ENCODE peak calls at places on chromosomes 3 and 15, in four cellular contexts. S is retinal pigment epithelial cell, Y is HFF-Myc, Z is fibroblast of pulmonary artery. Q is an unnamed sample.

GRCh38 chr15:25830844-25831443 is 32.2 kb downstream of the ATP10A start:
- DNase-seq in Y (peak; percentile 37), Z (peak; percentile 85), S (peak; percentile 58), Q (peak; percentile 99)

GRCh38 chr15:70343961-70344360 is 246.2 kb upstream of the TLE3 start:
- DNase-seq in Z (no peak), S (no peak), Y (no peak), Q (no peak)

GRCh38 chr3:185555101-185555501 is 2.7 kb upstream of the LIPH start:
- DNase-seq in S (no peak), Z (no peak), Y (no peak), Q (no peak)

GRCh38 chr3:88985491-88985890 is 121.9 kb upstream of the EPHA3 start:
- DNase-seq in Z (no peak), Y (no peak), S (no peak), Q (peak; percentile 43)

GRCh38 chr15:56242576-56243116 is 1.0 kb downstream of the RFX7 start:
- DNase-seq in S (no peak), Y (no peak), Z (no peak), Q (no peak)

GRCh38 chr3:94225176-94225742 is 162.4 kb downstream of the NSUN3 start:
- DNase-seq in Z (peak; percentile 11), S (no peak), Y (no peak), Q (peak; percentile 17)

GRCh38 chr3:23079976-23080375 is 123.2 kb upstream of the UBE2E2 start:
- DNase-seq in Z (peak; percentile 15), S (no peak), Y (no peak), Q (no peak)

GRCh38 chr3:25038907-25039306 is 389.2 kb upstream of the RARB start:
- DNase-seq in S (peak; percentile 62), Z (no peak), Y (no peak), Q (no peak)

GRCh38 chr3:60182697-60183096 is 1068.6 kb downstream of the FHIT start:
- DNase-seq in Y (no peak), S (no peak), Z (no peak), Q (no peak)

GRCh38 chr3:10344147-10344943 is 23.4 kb upstream of the SEC13 start:
- DNase-seq in S (no peak), Z (peak; percentile 60), Y (no peak), Q (peak; percentile 42)

GRCh38 chr15:46280753-46281521 is 646.1 kb downstream of the SQOR start:
- DNase-seq in Z (peak; percentile 29), S (no peak), Y (no peak), Q (no peak)

GRCh38 chr15:75925440-75925839 is 21.8 kb downstream of the FBXO22 start:
- DNase-seq in Z (no peak), Y (no peak), S (no peak), Q (no peak)

GRCh38 chr15:89428246-89428645 is 68.1 kb downstream of the RHCG start:
- DNase-seq in Y (no peak), S (no peak), Z (no peak), Q (no peak)

GRCh38 chr3:186687120-186687651 is 21.4 kb downstream of the HRG start:
- DNase-seq in Y (no peak), Z (no peak), S (no peak), Q (no peak)

GRCh38 chr3:148943531-148944200 is 47.7 kb upstream of the GYG1 start:
- DNase-seq in S (peak; percentile 61), Y (peak; percentile 93), Z (peak; percentile 90), Q (peak; percentile 92)

GRCh38 chr3:30315452-30315851 is 290.9 kb upstream of the TGFBR2 start:
- DNase-seq in Z (no peak), S (no peak), Y (no peak), Q (peak; percentile 83)

GRCh38 chr3:14523792-14524191 is 16.4 kb downstream of the GRIP2 start:
- DNase-seq in S (peak; percentile 12), Y (peak; percentile 39), Z (no peak), Q (peak; percentile 20)

GRCh38 chr3:14522768-14523167 is 17.4 kb downstream of the GRIP2 start:
- DNase-seq in Y (no peak), Z (no peak), S (no peak), Q (no peak)

GRCh38 chr3:14525685-14526631 is 14.2 kb downstream of the GRIP2 start:
- DNase-seq in S (no peak), Z (peak; percentile 31), Y (no peak), Q (peak; percentile 56)

GRCh38 chr3:14524920-14525660 is 15.1 kb downstream of the GRIP2 start:
- DNase-seq in Y (no peak), S (no peak), Z (no peak), Q (no peak)

DNA sequence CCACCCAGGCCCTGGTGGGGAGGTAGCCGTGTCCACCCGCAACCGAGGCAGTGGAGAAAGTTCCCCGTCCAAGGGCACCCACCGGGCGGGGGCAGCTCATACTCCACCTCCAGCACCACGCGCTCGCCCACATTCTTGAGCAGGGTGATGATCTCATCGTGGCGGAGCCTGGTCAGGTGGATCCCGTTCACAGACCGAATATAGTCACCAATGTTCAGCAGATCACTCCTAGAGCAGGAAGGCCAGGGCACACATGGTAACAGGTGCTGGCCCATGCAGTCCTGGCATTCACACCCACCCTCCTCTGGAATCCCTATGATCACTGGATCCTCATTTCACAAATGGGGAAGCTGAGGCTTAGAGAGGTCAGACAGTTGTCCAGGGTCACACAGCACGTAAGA is 15.8 kb downstream of the GRIP2 start:
- DNase-seq in S (no peak), Z (no peak), Y (no peak), Q (no peak)
- H3K4me3 ChIP-seq in S (no peak overlapping the region), Z (no peak overlapping the region), Y (no peak overlapping the region), Q (no peak overlapping the region)

DNA sequence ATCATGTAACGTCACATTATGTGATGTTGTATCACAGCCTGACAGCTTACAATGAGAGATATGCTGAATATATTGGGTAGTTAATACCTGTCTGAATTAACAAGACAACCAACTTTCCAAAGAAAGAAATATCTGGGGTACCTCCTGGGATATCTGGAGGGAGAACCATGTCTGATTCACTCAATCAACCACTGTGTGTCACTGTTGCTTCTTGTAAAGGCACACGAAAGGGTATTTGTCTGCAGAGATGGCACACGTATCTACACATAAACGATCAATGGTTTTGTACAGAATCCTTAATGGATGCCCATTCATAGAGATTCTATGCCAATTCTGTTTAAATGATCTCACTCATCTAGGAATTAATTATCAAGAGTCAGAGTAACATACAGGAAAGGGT is 252.1 kb upstream of the TMCO5A start:
- DNase-seq in Y (no peak), Z (peak; percentile 33), S (no peak), Q (peak; percentile 3)
- TF ChIP-seq CTCF in Y (peak; percentile 28), Z (peak; percentile 34), S (peak; percentile 32), Q (peak; percentile 48)

GRCh38 chr3:108388136-108389132 is 92.1 kb downstream of the HHLA2 start:
- DNase-seq in Y (no peak), Z (no peak), S (no peak), Q (no peak)
- H3K4me3 ChIP-seq in Y (no peak overlapping the region), Z (no peak overlapping the region), S (no peak overlapping the region), Q (no peak overlapping the region)

DNA sequence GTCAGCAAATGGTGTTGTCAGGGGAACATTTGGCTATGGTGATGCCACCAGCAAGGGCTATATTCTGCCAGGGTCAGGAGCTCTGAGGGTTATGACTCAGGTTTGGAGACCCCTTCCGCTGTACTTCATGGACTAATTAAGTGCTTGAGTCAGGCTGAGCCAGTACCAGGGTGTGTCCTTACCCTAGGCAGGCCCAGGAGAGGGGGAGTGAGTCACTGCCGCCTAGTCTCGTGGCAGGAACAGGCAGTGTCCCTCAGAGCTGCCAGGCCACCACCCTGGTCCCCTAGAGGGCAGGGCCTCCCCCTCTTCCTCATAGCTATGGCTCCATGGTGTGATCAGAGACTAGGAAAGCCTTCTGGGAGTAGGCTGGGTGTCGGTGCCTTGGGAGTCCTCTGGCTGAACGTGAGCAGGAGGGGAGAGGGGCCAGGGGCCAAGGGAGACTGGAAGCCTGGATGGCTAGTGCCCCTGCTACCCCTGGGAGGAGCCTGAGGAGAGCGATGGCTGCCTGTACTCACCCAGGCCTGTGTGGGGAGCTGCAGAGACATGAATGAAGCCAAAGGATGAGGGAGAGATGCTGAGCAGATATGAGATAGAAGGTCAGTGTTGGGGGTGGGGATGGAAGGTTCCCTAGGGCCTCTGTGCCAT is 10.6 kb downstream of the MAPKAPK3 start:
- DNase-seq in Y (no peak), S (peak; percentile 95), Z (peak; percentile 34), Q (peak; percentile 73)
- TF ChIP-seq CTCF in Y (peak; percentile 24), S (peak; percentile 53), Z (peak; percentile 36), Q (peak; percentile 55)

GRCh38 chr15:31079519-31079918 is 22.0 kb downstream of the TRPM1 start:
- DNase-seq in S (no peak), Z (no peak), Y (no peak), Q (peak; percentile 75)
- H3K4me3 ChIP-seq in S (no peak overlapping the region), Z (no peak overlapping the region), Y (no peak overlapping the region), Q (no peak overlapping the region)

GRCh38 chr15:83066761-83067637 is at the start of gene BTBD1:
- DNase-seq in Y (peak; percentile 81), S (peak; percentile 81), Z (peak; percentile 97), Q (peak; percentile 97)
- TF ChIP-seq CTCF in Y (no peak), S (peak; percentile 5), Z (peak; percentile 6), Q (peak; percentile 13)

GRCh38 chr3:169659858-169660614 is 3.5 kb downstream of the MECOM start:
- DNase-seq in S (no peak), Z (peak; percentile 9), Y (no peak), Q (no peak)
- H3K4me3 ChIP-seq in S (no peak overlapping the region), Z (peak overlapping the region; percentile 78), Y (no peak overlapping the region), Q (no peak overlapping the region)

DNA sequence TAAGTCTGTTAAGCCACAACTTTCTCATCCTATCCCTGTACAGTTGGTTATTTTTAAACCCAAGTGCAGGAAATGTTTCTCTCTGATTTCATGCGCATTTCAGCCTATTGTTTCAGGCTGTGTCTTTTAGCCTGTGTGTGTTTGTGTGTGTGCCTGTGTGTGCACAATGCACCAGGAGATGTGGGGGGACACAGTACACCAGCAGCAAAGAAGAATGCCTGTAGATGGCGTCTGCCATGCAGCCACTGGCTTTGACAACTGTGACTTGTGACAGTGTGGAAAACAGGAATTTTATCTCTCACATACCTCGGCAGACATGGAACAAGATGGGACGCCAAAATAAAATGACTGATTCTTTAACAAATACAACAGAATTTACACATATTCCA is 43.6 kb upstream of the PLXNA1 start:
- DNase-seq in S (no peak), Y (no peak), Z (peak; percentile 56), Q (no peak)
- TF ChIP-seq CTCF in S (no peak), Y (no peak), Z (peak; percentile 18), Q (no peak)

DNA sequence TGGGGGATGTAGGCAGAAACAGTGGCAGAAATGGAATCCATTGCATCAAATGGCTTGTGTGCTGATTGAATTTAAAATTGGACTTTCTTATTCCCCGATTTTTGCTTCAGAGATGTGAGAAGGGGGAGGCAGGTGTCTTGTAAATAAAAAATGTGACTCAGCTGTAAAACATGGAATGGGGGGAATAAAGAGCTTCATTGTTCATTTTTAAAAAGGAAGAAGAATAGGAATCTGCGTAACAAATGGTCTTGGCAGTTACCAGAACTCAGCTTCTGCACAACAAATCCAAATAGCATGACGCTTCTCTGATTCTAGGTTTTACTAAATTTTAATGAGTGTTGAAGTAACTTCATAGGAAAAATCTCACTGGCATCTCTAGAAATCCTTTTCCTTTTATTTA is 323.9 kb upstream of the GBE1 start:
- DNase-seq in Z (peak; percentile 30), Y (no peak), S (no peak), Q (no peak)
- H3K4me3 ChIP-seq in Z (no peak overlapping the region), Y (no peak overlapping the region), S (no peak overlapping the region), Q (no peak overlapping the region)

GRCh38 chr15:86691091-86691490 is 611.4 kb downstream of the AGBL1 start:
- DNase-seq in Y (no peak), S (no peak), Z (no peak), Q (no peak)
- TF ChIP-seq CTCF in Y (no peak), S (peak; percentile 1), Z (no peak), Q (no peak)